ENCODE peak calls at places on chromosomes 12 and 14, in seven cellular contexts. P is stimulated activated CD4-positive, alpha-beta T cell treated with anti-CD3 and anti-CD28 coated beads, Interleukin-2, amount 100 ng/mL, for 24 hours; O is dorsolateral prefrontal cortex; M is H54; X is foreskin keratinocyte; A is aorta; S is NAMALWA. Y is an unnamed sample.

GRCh38 chr14:54291491-54292191 is 105.2 kb upstream of the CDKN3 start:
- DNase-seq in P (no peak), O (no peak), M (no peak), X (no peak), A (no peak), S (no peak), Y (no peak)

GRCh38 chr12:4441355-4442330 is 4.0 kb downstream of the FGF6 start:
- DNase-seq in P (no peak), O (no peak), M (no peak), X (no peak), A (no peak), S (no peak), Y (no peak)

GRCh38 chr14:70716958-70717357 is 75.2 kb downstream of the TTC9 start:
- DNase-seq in P (no peak), O (no peak), M (no peak), X (no peak), A (no peak), S (no peak), Y (no peak)

GRCh38 chr14:83255727-83256090 is 1722.1 kb upstream of the SEL1L start:
- DNase-seq in P (no peak), O (no peak), M (no peak), X (no peak), A (no peak), S (no peak), Y (no peak)

GRCh38 chr14:72904840-72905561 is 11.1 kb upstream of the DPF3 start:
- DNase-seq in P (peak), O (peak), M (no peak), X (no peak), A (no peak), S (peak), Y (peak)

GRCh38 chr14:68518910-68519686 is 273.8 kb downstream of the ZFP36L1 start:
- DNase-seq in P (no peak), O (no peak), M (no peak), X (no peak), A (no peak), S (no peak), Y (no peak)

GRCh38 chr12:65695077-65695865 is 129.0 kb upstream of the HMGA2 start:
- DNase-seq in P (no peak), O (no peak), M (peak), X (peak), A (no peak), S (no peak), Y (no peak)

GRCh38 chr12:30805959-30806358 is 51.2 kb upstream of the CAPRIN2 start:
- DNase-seq in P (no peak), O (no peak), M (no peak), X (no peak), A (no peak), S (no peak), Y (no peak)

GRCh38 chr12:104473374-104473983 is 16.7 kb downstream of the CHST11 start:
- DNase-seq in P (peak), O (no peak), M (no peak), X (no peak), A (no peak), S (peak), Y (no peak)